ENCODE peak calls at places on chromosome 22, in five cellular contexts. P, E, Y, Z and X are unnamed samples. For H3K4me1, the result is how much of the 10 kb centered on the place peaks cover.

GRCh38 chr22:17754233-17754925 is 19.9 kb downstream of the BID start:
- DNase-seq in P (no peak), E (peak), Y (no peak), Z (no peak), X (no peak)

GRCh38 chr22:28716686-28717085 is 24.9 kb downstream of the CHEK2 start:
- DNase-seq in P (no peak), E (no peak), Y (no peak), Z (no peak), X (no peak)

GRCh38 chr22:19703869-19704268 is 10.4 kb upstream of the SEPTIN5 start:
- DNase-seq in P (peak), E (no peak), Y (no peak), Z (no peak), X (no peak)

GRCh38 chr22:30266445-30267381 is at the start of gene OSM:
- DNase-seq in P (peak), E (peak), Y (peak), Z (peak), X (peak)

GRCh38 chr22:28146401-28147304 is 227.6 kb upstream of the PITPNB start:
- DNase-seq in P (no peak), E (no peak), Y (no peak), Z (no peak), X (no peak)

GRCh38 chr22:26942301-26942927 is 285.0 kb downstream of the MIAT start:
- DNase-seq in P (no peak), E (no peak), Y (no peak), Z (no peak), X (no peak)

GRCh38 chr22:31139866-31140716 is at the start of gene PLA2G3:
- DNase-seq in P (peak), E (no peak), Y (no peak), Z (no peak), X (no peak)

GRCh38 chr22:45262931-45263789 is 21.6 kb upstream of the UPK3A start:
- DNase-seq in P (no peak), E (peak), Y (no peak), Z (peak), X (no peak)

GRCh38 chr22:41963453-41964105 is 5.7 kb upstream of the SEPTIN3 start:
- DNase-seq in P (peak), E (no peak), Y (no peak), Z (no peak), X (no peak)

GRCh38 chr22:42277988-42278776 is 7.7 kb upstream of the TCF20 start:
- DNase-seq in P (no peak), E (no peak), Y (no peak), Z (no peak), X (no peak)

GRCh38 chr22:37162221-37163095 is 12.7 kb upstream of the IL2RB start:
- DNase-seq in P (no peak), E (no peak), Y (peak), Z (no peak), X (no peak)

GRCh38 chr22:38704568-38705234 is 1.0 kb upstream of the GTPBP1 start:
- DNase-seq in P (no peak), E (peak), Y (no peak), Z (no peak), X (no peak)

GRCh38 chr22:27982106-27982505 is 63.0 kb upstream of the PITPNB start:
- DNase-seq in P (no peak), E (no peak), Y (no peak), Z (no peak), X (no peak)

GRCh38 chr22:31561238-31561887 is 65.0 kb downstream of the SFI1 start:
- DNase-seq in P (peak), E (peak), Y (peak), Z (peak), X (peak)

GRCh38 chr22:41411021-41411851 is 29.5 kb downstream of the TEF start:
- DNase-seq in P (no peak), E (no peak), Y (no peak), Z (no peak), X (peak)

GRCh38 chr22:23110922-23111527 is 30.8 kb downstream of the RSPH14 start:
- DNase-seq in P (no peak), E (no peak), Y (no peak), Z (no peak), X (no peak)

GRCh38 chr22:46792061-46792796 is 29.8 kb downstream of the TBC1D22A start:
- DNase-seq in P (no peak), E (no peak), Y (no peak), Z (no peak), X (no peak)

GRCh38 chr22:35258144-35258988 is 1.1 kb downstream of the HMGXB4 start:
- DNase-seq in P (no peak), E (peak), Y (no peak), Z (no peak), X (no peak)
- H3K4me1 ChIP-seq in P (under half), E (under half), Y (under half), Z (under half), X (under half)

DNA sequence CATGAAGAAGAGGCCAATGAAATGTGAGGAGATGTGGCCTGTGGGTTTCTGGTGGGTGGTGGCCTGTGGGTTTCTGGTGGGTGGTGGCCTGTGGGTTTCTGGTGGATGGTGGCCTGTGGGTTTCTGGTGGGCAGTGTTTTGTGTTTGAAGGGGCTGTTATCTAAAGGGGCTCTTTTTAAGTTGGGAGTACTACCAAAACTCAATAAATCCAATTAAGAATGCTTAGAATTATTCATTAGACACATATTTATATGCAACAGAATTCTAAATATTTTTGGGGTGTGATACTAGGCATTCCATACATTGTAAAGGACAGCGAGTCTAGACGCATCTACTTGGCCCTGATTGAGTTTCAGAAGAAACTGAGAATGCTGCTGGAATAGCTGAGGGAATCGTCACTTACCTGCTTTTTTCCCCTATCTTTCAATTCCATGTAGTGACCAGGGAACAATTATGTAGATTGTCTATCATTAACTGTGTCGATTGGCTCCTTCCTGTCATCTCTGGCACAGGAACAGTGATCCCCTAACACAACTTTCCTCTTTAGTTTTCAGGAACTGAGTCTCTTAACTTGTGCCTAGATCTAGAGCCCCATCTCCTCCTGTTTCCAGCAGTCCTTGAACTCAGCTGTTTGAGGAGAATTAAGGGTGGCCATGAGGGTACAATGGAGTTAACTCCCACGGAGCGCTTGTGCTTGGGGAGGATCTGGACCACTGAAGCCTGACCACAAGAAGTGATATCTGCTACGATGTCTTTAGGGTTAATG is 37.3 kb upstream of the TOP3B start:
- DNase-seq in P (no peak), E (no peak), Y (no peak), Z (no peak), X (no peak)
- H3K4me1 ChIP-seq in P (under half), E (under half), Y (under half), Z (under half), X (under half)

GRCh38 chr22:21861856-21862255 is 5.6 kb downstream of the MAPK1 start:
- DNase-seq in P (no peak), E (no peak), Y (no peak), Z (no peak), X (no peak)

GRCh38 chr22:21862386-21863242 is 4.8 kb downstream of the MAPK1 start:
- DNase-seq in P (no peak), E (no peak), Y (no peak), Z (no peak), X (no peak)

GRCh38 chr22:21866821-21867527 is 471 bp downstream of the MAPK1 start:
- DNase-seq in P (peak), E (peak), Y (no peak), Z (no peak), X (no peak)

GRCh38 chr22:21867528-21868266 is at the start of gene MAPK1:
- DNase-seq in P (peak), E (peak), Y (peak), Z (peak), X (peak)

GRCh38 chr22:21865041-21865440 is 2.4 kb downstream of the MAPK1 start:
- DNase-seq in P (no peak), E (no peak), Y (no peak), Z (no peak), X (peak)
- H3K4me1 ChIP-seq in P (half or more), E (under half), Y (half or more), Z (half or more), X (under half)

GRCh38 chr22:49814164-49814686 is 13.4 kb downstream of the BRD1 start:
- DNase-seq in P (no peak), E (no peak), Y (no peak), Z (no peak), X (no peak)

GRCh38 chr22:49811014-49811791 is 16.5 kb downstream of the BRD1 start:
- DNase-seq in P (no peak), E (no peak), Y (no peak), Z (no peak), X (no peak)

GRCh38 chr22:49810363-49811013 is 17.2 kb downstream of the BRD1 start:
- DNase-seq in P (no peak), E (no peak), Y (no peak), Z (no peak), X (no peak)

GRCh38 chr22:49814856-49815255 is 12.8 kb downstream of the BRD1 start:
- DNase-seq in P (no peak), E (no peak), Y (no peak), Z (no peak), X (no peak)

DNA sequence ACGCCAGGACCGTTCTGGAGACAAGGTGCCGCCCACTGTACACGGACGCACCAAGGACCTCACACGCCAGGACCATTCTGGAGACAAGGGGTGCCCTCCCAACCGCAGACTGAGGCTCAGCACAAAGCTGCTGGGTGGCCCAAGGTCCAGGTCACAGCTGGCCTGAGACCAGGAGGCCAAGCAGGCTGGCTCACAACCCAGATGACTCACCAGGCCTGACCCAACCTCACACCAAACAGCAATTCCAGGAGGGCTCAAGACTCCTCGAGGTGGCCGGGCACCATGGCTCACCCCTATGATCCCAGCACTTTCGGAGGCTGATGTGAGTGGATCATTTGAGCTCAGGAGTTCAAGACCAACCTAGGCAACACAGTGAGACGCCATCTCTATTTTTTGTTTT is 14.8 kb downstream of the BRD1 start:
- DNase-seq in P (no peak), E (no peak), Y (no peak), Z (no peak), X (no peak)
- H3K4me1 ChIP-seq in P (under half), E (under half), Y (under half), Z (half or more), X (under half)

GRCh38 chr22:40053460-40053859 is 58.7 kb downstream of the FAM83F start:
- DNase-seq in P (no peak), E (no peak), Y (no peak), Z (no peak), X (no peak)

GRCh38 chr22:40055143-40055926 is 60.6 kb downstream of the FAM83F start:
- DNase-seq in P (no peak), E (peak), Y (peak), Z (no peak), X (no peak)

GRCh38 chr22:40056163-40056958 is 61.6 kb downstream of the FAM83F start:
- DNase-seq in P (no peak), E (no peak), Y (no peak), Z (no peak), X (no peak)

GRCh38 chr22:40051322-40051721 is 56.6 kb downstream of the FAM83F start:
- DNase-seq in P (no peak), E (peak), Y (no peak), Z (no peak), X (no peak)

DNA sequence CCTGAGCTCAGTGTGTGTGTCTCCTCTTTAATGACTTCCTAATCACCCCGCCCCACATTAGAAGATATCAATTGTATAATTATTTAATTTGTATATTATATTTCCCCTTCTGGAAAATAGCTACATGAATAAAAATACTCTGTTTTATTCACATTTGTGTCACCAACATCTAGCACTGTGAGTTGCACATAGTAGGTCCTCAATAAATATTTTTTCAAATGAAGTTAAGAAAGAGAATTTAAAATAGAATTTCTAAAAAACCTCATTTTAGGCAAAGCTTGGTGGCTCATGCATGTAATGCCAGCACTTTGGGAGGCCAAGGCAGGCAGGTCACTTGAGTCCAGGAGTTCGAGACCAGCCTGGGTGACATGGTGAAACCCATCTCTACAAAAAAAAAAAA is 59.7 kb downstream of the FAM83F start:
- DNase-seq in P (no peak), E (no peak), Y (no peak), Z (no peak), X (no peak)
- H3K4me1 ChIP-seq in P (under half), E (half or more), Y (half or more), Z (under half), X (under half)